ENCODE peak calls at places on chromosomes 2 and 18, in five cellular contexts. W is HEK293T, B is HepG2, F is GM12878, A is H1. H is an unnamed sample.

GRCh38 chr18:63161032-63161727 is 158.4 kb downstream of the BCL2 start:
- DNase-seq in W (no peak), B (no peak), F (peak), A (no peak), H (no peak)

GRCh38 chr18:26457611-26458350 is 90.6 kb downstream of the KCTD1 start:
- DNase-seq in W (no peak), B (no peak), F (no peak), A (peak), H (no peak)

GRCh38 chr2:79512442-79513401 is at the start of gene CTNNA2:
- DNase-seq in W (peak), B (peak), F (no peak), A (peak), H (peak)

GRCh38 chr2:215793747-215794595 is 219.4 kb downstream of the MREG start:
- DNase-seq in W (no peak), B (peak), F (peak), A (no peak), H (no peak)

GRCh38 chr2:159968282-159968900 is 94.0 kb downstream of the PLA2R1 start:
- DNase-seq in W (peak), B (peak), F (no peak), A (no peak), H (peak)

GRCh38 chr18:79382681-79383387 is 12.9 kb upstream of the NFATC1 start:
- DNase-seq in W (no peak), B (no peak), F (no peak), A (no peak), H (no peak)

GRCh38 chr18:26089247-26090129 is 925 bp downstream of the SS18 start:
- DNase-seq in W (no peak), B (peak), F (no peak), A (no peak), H (no peak)

GRCh38 chr2:169012812-169013627 is 18.1 kb downstream of the ABCB11 start:
- DNase-seq in W (no peak), B (no peak), F (no peak), A (no peak), H (no peak)

GRCh38 chr18:6543330-6543908 is 128.7 kb upstream of the L3MBTL4 start:
- DNase-seq in W (no peak), B (peak), F (no peak), A (no peak), H (no peak)

GRCh38 chr2:73979021-73979420 is 5.7 kb upstream of the TET3 start:
- DNase-seq in W (no peak), B (no peak), F (no peak), A (no peak), H (no peak)

GRCh38 chr18:21557607-21558253 is 42.8 kb downstream of the ESCO1 start:
- DNase-seq in W (no peak), B (no peak), F (no peak), A (no peak), H (no peak)

GRCh38 chr2:37993135-37993534 is 68.0 kb downstream of the RMDN2 start:
- DNase-seq in W (no peak), B (no peak), F (no peak), A (no peak), H (no peak)

GRCh38 chr2:71282493-71282892 is 49.1 kb upstream of the ZNF638 start:
- DNase-seq in W (no peak), B (peak), F (no peak), A (no peak), H (no peak)

GRCh38 chr18:80252136-80252535 is 4.8 kb upstream of the PARD6G start:
- DNase-seq in W (no peak), B (no peak), F (no peak), A (no peak), H (no peak)

GRCh38 chr2:109209412-109209811 is 80.4 kb downstream of the SH3RF3 start:
- DNase-seq in W (no peak), B (no peak), F (no peak), A (no peak), H (no peak)

GRCh38 chr18:10454800-10455550 is 540 bp downstream of the APCDD1 start:
- DNase-seq in W (peak), B (no peak), F (no peak), A (no peak), H (no peak)

GRCh38 chr2:132963161-132963560 is 293.2 kb upstream of the LYPD1 start:
- DNase-seq in W (no peak), B (no peak), F (no peak), A (no peak), H (no peak)

GRCh38 chr2:190626656-190627055 is 22.2 kb upstream of the NAB1 start:
- DNase-seq in W (no peak), B (no peak), F (no peak), A (no peak), H (no peak)

GRCh38 chr2:145108385-145108784 is 588.5 kb upstream of the ZEB2 start:
- DNase-seq in W (no peak), B (peak), F (no peak), A (no peak), H (no peak)

GRCh38 chr2:30366199-30366691 is 80.8 kb upstream of the LCLAT1 start:
- DNase-seq in W (no peak), B (no peak), F (no peak), A (no peak), H (no peak)

GRCh38 chr2:150526827-150527226 is 39.4 kb upstream of the RND3 start:
- DNase-seq in W (no peak), B (peak), F (no peak), A (no peak), H (no peak)

GRCh38 chr2:133787207-133787606 is 218.9 kb upstream of the NCKAP5 start:
- DNase-seq in W (no peak), B (no peak), F (no peak), A (no peak), H (no peak)

GRCh38 chr2:167294775-167295140 is 406.5 kb downstream of the XIRP2 start:
- DNase-seq in W (no peak), B (no peak), F (no peak), A (no peak), H (no peak)

GRCh38 chr2:167293172-167293781 is 405.0 kb downstream of the XIRP2 start:
- DNase-seq in W (peak), B (no peak), F (no peak), A (no peak), H (no peak)

GRCh38 chr2:167292430-167293171 is 404.3 kb downstream of the XIRP2 start:
- DNase-seq in W (peak), B (peak), F (no peak), A (peak), H (peak)

GRCh38 chr2:167297292-167297691 is 409.0 kb downstream of the XIRP2 start:
- DNase-seq in W (no peak), B (no peak), F (no peak), A (no peak), H (no peak)

GRCh38 chr2:167294031-167294774 is 405.9 kb downstream of the XIRP2 start:
- DNase-seq in W (peak), B (no peak), F (no peak), A (no peak), H (peak)
- TF ChIP-seq SUZ12 in W (no peak), B (no peak), F (peak), A (peak), H (no peak)

GRCh38 chr2:231600619-231601355 is 8.1 kb downstream of the TEX44 start:
- DNase-seq in W (no peak), B (no peak), F (no peak), A (no peak), H (no peak)

GRCh38 chr2:231602874-231603467 is 10.3 kb downstream of the TEX44 start:
- DNase-seq in W (no peak), B (no peak), F (no peak), A (no peak), H (no peak)

GRCh38 chr2:231604685-231605606 is 12.3 kb downstream of the TEX44 start:
- DNase-seq in W (peak), B (peak), F (peak), A (peak), H (peak)

GRCh38 chr2:231604101-231604684 is 11.5 kb downstream of the TEX44 start:
- DNase-seq in W (no peak), B (peak), F (no peak), A (no peak), H (no peak)

DNA sequence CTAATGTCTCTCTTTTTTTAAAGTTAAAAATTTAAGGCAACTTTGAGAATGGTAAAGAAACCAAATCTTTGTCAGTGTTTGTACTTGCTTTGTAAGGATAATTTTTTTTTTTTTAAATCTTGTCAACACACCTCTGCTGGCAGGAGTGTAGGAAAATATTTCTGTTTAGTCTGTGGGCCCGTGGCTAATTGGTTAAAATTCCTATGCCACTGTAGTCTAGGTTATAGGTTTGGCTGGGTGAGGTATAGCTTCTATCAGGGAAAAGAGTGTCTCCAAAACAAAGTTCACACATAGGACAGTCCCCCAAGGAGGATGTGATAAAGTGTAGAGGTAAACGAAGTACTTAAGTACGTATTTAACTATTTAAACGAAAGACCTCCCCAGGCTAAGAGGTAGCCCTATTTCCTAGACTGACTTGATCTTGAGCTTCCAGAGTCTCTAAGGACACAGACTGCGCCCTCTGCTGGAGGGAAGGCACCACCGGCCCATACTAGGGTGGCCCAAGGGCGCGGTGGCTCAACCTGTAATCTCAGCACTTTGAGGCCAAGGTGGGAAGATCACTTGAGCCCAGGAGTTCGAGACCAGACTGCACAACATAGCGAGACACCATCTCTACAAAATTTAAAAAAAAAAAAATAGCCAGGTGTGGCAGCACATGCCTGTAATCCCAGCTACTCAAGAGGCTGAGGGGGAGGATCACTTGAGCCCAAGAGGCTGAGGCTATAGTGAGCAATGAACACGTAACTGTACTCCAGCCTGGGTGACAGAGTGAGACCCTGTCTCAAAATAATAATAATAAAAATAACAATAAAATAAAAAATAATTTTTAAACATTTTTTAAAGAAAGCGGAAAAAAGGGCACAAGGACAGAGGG is 8.9 kb downstream of the TEX44 start:
- DNase-seq in W (peak), B (peak), F (no peak), A (peak), H (peak)
- TF ChIP-seq SUZ12 in W (no peak), B (no peak), F (no peak), A (no peak), H (no peak)

GRCh38 chr18:829432-829831 is 17.4 kb upstream of the YES1 start:
- DNase-seq in W (no peak), B (no peak), F (no peak), A (no peak), H (no peak)

GRCh38 chr18:833197-833596 is 21.2 kb upstream of the YES1 start:
- DNase-seq in W (no peak), B (no peak), F (no peak), A (no peak), H (no peak)

GRCh38 chr18:832085-832681 is 20.1 kb upstream of the YES1 start:
- DNase-seq in W (no peak), B (peak), F (no peak), A (no peak), H (no peak)

GRCh38 chr18:827093-827677 is 15.1 kb upstream of the YES1 start:
- DNase-seq in W (no peak), B (no peak), F (no peak), A (no peak), H (no peak)

DNA sequence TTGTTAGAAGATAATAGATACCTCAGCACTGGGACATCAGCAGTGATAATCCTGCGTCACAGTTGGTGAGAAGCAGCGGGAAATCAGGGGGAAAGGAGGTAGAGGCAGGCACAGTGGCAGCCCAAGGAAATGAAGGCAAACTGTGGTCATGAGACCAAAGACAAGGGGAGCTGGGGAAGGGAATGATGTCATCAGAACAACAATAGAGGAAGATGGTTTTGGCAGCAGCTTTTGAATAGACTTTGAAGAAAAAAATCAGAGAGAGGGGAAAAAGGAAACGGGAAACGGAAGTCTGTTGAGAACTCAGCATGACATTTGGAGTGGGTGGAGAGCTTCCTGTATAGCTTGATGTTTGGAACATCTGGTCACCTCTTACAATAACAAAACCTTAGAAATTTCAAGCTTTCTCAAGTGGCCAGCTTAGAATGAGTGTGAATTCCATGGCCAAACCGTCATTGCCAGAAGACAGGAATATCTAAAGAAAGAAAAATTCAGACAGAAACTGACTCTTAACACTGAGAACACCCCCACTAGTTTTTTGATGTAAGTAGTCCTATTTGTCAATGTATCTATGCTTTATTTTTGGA is 18.4 kb upstream of the YES1 start:
- DNase-seq in W (no peak), B (no peak), F (no peak), A (no peak), H (no peak)
- TF ChIP-seq SUZ12 in W (no peak), B (no peak), F (no peak), A (no peak), H (no peak)

DNA sequence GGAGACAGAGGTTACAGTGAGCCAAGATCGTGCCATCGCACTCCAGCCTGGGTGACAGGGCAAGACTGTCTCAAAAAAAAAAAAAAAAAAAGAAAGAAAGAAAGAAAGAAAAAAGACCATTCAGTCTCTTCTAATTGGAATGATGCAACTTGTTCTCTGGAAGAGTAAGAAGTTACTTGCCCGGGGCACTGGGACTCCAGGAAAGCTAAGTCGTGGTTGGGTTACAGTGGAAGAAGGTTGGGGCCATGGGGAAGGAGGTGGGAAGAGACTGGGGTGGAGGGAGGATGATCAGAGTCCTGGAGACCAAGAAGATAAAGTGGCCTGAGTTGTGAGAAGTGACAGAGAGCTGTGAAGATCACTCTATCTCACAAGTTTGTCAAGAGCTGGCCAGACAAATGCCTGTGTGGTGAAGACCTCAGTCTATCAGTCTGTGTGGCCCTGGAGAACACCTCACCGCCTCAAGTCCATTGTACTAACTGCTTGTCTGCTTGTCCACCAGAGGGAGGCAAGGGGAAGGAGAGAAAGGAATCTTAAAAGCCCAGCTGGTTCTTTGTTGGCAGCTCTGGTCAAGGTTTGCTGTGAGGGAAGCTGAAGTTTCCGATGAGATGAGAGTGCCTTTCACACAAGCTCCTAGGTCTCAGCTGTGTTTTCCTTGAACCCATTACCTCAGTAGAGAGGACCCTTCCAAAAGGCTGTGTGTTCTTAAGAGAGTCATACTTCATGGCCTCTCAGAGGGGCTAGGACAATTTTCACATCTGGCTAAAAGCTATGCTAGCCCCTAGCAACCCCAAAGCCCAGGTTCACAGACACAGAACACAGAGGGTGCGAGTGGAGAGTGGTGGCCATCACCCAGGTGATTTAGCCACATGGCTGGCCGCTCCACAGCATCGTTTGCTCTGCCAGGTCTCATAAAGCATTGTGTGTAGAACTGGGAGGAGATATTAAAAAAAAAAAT is 72.0 kb upstream of the TMEM178A start:
- DNase-seq in W (peak), B (peak), F (no peak), A (peak), H (peak)
- TF ChIP-seq SUZ12 in W (no peak), B (no peak), F (no peak), A (no peak), H (no peak)